ENCODE peak calls at places on chromosomes 11 and 22, in eight cellular contexts. Z, K, U, Q, P, O, R and L are unnamed samples.

GRCh38 chr11:119376197-119376847 is 5.2 kb downstream of the USP2 start:
- DNase-seq in Z (no peak), K (no peak), U (peak), Q (no peak), P (no peak), O (no peak), R (no peak), L (peak)

GRCh38 chr11:46826310-46827044 is 19.6 kb downstream of the CKAP5 start:
- DNase-seq in Z (peak), K (peak), U (peak), Q (peak), P (peak), O (peak), R (peak), L (peak)

GRCh38 chr11:92838655-92839334 is 130.7 kb upstream of the MTNR1B start:
- DNase-seq in Z (no peak), K (no peak), U (no peak), Q (no peak), P (no peak), O (no peak), R (no peak), L (no peak)

GRCh38 chr11:131867457-131868257 is 497.2 kb downstream of the NTM start:
- DNase-seq in Z (no peak), K (peak), U (peak), Q (no peak), P (peak), O (peak), R (no peak), L (no peak)

GRCh38 chr11:75371930-75372876 is 20.7 kb upstream of the ARRB1 start:
- DNase-seq in Z (no peak), K (no peak), U (no peak), Q (no peak), P (no peak), O (no peak), R (no peak), L (no peak)

GRCh38 chr22:47457021-47457420 is 694.6 kb downstream of the TBC1D22A start:
- DNase-seq in Z (no peak), K (no peak), U (no peak), Q (no peak), P (no peak), O (no peak), R (no peak), L (no peak)

GRCh38 chr22:44042822-44043221 is 18.7 kb downstream of the PARVB start:
- DNase-seq in Z (no peak), K (peak), U (no peak), Q (no peak), P (no peak), O (no peak), R (no peak), L (no peak)

GRCh38 chr11:70067591-70068341 is 10.4 kb upstream of the ANO1 start:
- DNase-seq in Z (no peak), K (no peak), U (peak), Q (no peak), P (no peak), O (no peak), R (no peak), L (no peak)

GRCh38 chr11:94656968-94657367 is 89.8 kb downstream of the PIWIL4 start:
- DNase-seq in Z (no peak), K (no peak), U (no peak), Q (no peak), P (peak), O (no peak), R (no peak), L (no peak)

GRCh38 chr22:46081036-46081830 is 69.1 kb upstream of the PPARA start:
- DNase-seq in Z (no peak), K (no peak), U (peak), Q (no peak), P (no peak), O (no peak), R (peak), L (no peak)

GRCh38 chr22:40958329-40958728 is 7.2 kb downstream of the RBX1 start:
- DNase-seq in Z (no peak), K (peak), U (no peak), Q (no peak), P (no peak), O (no peak), R (no peak), L (no peak)

GRCh38 chr11:19880088-19880345 is 167.4 kb downstream of the NAV2 start:
- DNase-seq in Z (no peak), K (no peak), U (no peak), Q (no peak), P (no peak), O (no peak), R (no peak), L (no peak)

GRCh38 chr22:17371446-17371845 is 2.2 kb downstream of the CECR2 start:
- DNase-seq in Z (no peak), K (no peak), U (no peak), Q (no peak), P (no peak), O (no peak), R (no peak), L (no peak)

GRCh38 chr11:57751676-57752253 is at the start of gene BTBD18:
- DNase-seq in Z (no peak), K (peak), U (peak), Q (no peak), P (peak), O (no peak), R (no peak), L (no peak)

GRCh38 chr22:23225337-23225723 is 45.0 kb downstream of the BCR start:
- DNase-seq in Z (no peak), K (no peak), U (no peak), Q (no peak), P (no peak), O (no peak), R (no peak), L (no peak)

GRCh38 chr11:27237641-27238040 is 125.4 kb downstream of the CCDC34 start:
- DNase-seq in Z (no peak), K (no peak), U (no peak), Q (no peak), P (no peak), O (no peak), R (no peak), L (no peak)

GRCh38 chr11:59025097-59025496 is 61.0 kb upstream of the GLYATL1B start:
- DNase-seq in Z (no peak), K (no peak), U (no peak), Q (no peak), P (peak), O (no peak), R (no peak), L (no peak)

GRCh38 chr11:116951762-116952161 is 114.3 kb upstream of the APOA1 start:
- DNase-seq in Z (no peak), K (no peak), U (no peak), Q (no peak), P (no peak), O (no peak), R (no peak), L (no peak)

GRCh38 chr11:105135873-105136272 is 3.7 kb downstream of the CARD18 start:
- DNase-seq in Z (no peak), K (no peak), U (no peak), Q (no peak), P (no peak), O (no peak), R (no peak), L (no peak)

GRCh38 chr22:44743804-44744211 is 8.6 kb upstream of the ARHGAP8 start:
- DNase-seq in Z (no peak), K (no peak), U (no peak), Q (no peak), P (no peak), O (no peak), R (no peak), L (no peak)

GRCh38 chr22:34669001-34669400 is 397.0 kb upstream of the ISX start:
- DNase-seq in Z (no peak), K (no peak), U (peak), Q (no peak), P (peak), O (no peak), R (no peak), L (no peak)

GRCh38 chr11:20873054-20873453 is 203.7 kb downstream of the NELL1 start:
- DNase-seq in Z (no peak), K (peak), U (peak), Q (no peak), P (peak), O (no peak), R (no peak), L (no peak)

GRCh38 chr22:46830841-46831240 is 68.4 kb downstream of the TBC1D22A start:
- DNase-seq in Z (no peak), K (no peak), U (no peak), Q (no peak), P (peak), O (no peak), R (no peak), L (no peak)

GRCh38 chr22:23292453-23293350 is 112.4 kb downstream of the BCR start:
- DNase-seq in Z (no peak), K (no peak), U (no peak), Q (no peak), P (no peak), O (no peak), R (no peak), L (no peak)